ENCODE peak calls at places on chromosome 18, in seven cellular contexts. B is amniotic stem cell, Z is NCI-H2081 treated with DMSO at 0.1 percent for 48 hours, U is tibial nerve, N is breast epithelium, R is NCI-H1694 treated with DMSO at 0.1 percent for 48 hours, W is mesenteric fat pad. M is an unnamed sample.

GRCh38 chr18:61322265-61322873 is 10.9 kb upstream of the CDH20 start:
- DNase-seq in B (peak), Z (peak), U (peak), N (no peak), R (peak), W (no peak), M (no peak)

GRCh38 chr18:59634096-59634495 is 63.1 kb downstream of the CCBE1 start:
- DNase-seq in B (no peak), Z (no peak), U (no peak), N (no peak), R (no peak), W (no peak), M (no peak)

GRCh38 chr18:23191952-23192662 is 56.8 kb downstream of the CABLES1 start:
- DNase-seq in B (no peak), Z (no peak), U (no peak), N (peak), R (no peak), W (no peak), M (no peak)

GRCh38 chr18:70373062-70373519 is 84.2 kb downstream of the SOCS6 start:
- DNase-seq in B (no peak), Z (no peak), U (no peak), N (no peak), R (no peak), W (no peak), M (peak)

GRCh38 chr18:69636529-69637301 is 236.0 kb downstream of the DOK6 start:
- DNase-seq in B (no peak), Z (no peak), U (no peak), N (no peak), R (no peak), W (no peak), M (no peak)

GRCh38 chr18:31097666-31098065 is 4.6 kb downstream of the DSC2 start:
- DNase-seq in B (no peak), Z (no peak), U (no peak), N (no peak), R (no peak), W (no peak), M (no peak)

GRCh38 chr18:32439241-32439640 is 31.4 kb downstream of the GAREM1 start:
- DNase-seq in B (no peak), Z (no peak), U (no peak), N (no peak), R (no peak), W (no peak), M (no peak)

GRCh38 chr18:77000527-77000926 is 132.1 kb downstream of the MBP start:
- DNase-seq in B (peak), Z (no peak), U (peak), N (peak), R (no peak), W (no peak), M (no peak)

GRCh38 chr18:61825386-61825785 is 67.4 kb downstream of the RNF152 start:
- DNase-seq in B (no peak), Z (no peak), U (no peak), N (no peak), R (no peak), W (no peak), M (no peak)

GRCh38 chr18:10405014-10405493 is 49.4 kb upstream of the APCDD1 start:
- DNase-seq in B (no peak), Z (no peak), U (no peak), N (no peak), R (no peak), W (no peak), M (no peak)

GRCh38 chr18:61797691-61798590 is 94.9 kb downstream of the RNF152 start:
- DNase-seq in B (no peak), Z (no peak), U (no peak), N (no peak), R (no peak), W (no peak), M (no peak)

GRCh38 chr18:64380117-64380516 is 231.2 kb upstream of the LINC00305 start:
- DNase-seq in B (no peak), Z (no peak), U (no peak), N (no peak), R (no peak), W (no peak), M (no peak)

GRCh38 chr18:55499526-55499925 is 88.5 kb downstream of the TCF4 start:
- DNase-seq in B (no peak), Z (no peak), U (no peak), N (no peak), R (no peak), W (no peak), M (no peak)

GRCh38 chr18:21203842-21204241 is 38.2 kb upstream of the GREB1L start:
- DNase-seq in B (no peak), Z (no peak), U (no peak), N (no peak), R (no peak), W (no peak), M (no peak)

GRCh38 chr18:3721771-3722661 is 272.0 kb downstream of the TGIF1 start:
- DNase-seq in B (no peak), Z (no peak), U (no peak), N (no peak), R (no peak), W (no peak), M (no peak)

GRCh38 chr18:26405190-26405781 is 143.1 kb downstream of the KCTD1 start:
- DNase-seq in B (peak), Z (no peak), U (no peak), N (no peak), R (no peak), W (no peak), M (no peak)

GRCh38 chr18:45828917-45829811 is 3.7 kb downstream of the SIGLEC15 start:
- DNase-seq in B (no peak), Z (no peak), U (no peak), N (no peak), R (no peak), W (peak), M (no peak)

GRCh38 chr18:7941533-7941932 is 374.4 kb downstream of the PTPRM start:
- DNase-seq in B (no peak), Z (peak), U (no peak), N (peak), R (peak), W (no peak), M (no peak)

GRCh38 chr18:685438-685837 is 27.0 kb downstream of the ENOSF1 start:
- DNase-seq in B (no peak), Z (no peak), U (no peak), N (no peak), R (no peak), W (no peak), M (no peak)

GRCh38 chr18:61892683-61893303 is at the start of gene RNF152:
- DNase-seq in B (peak), Z (no peak), U (peak), N (peak), R (peak), W (no peak), M (no peak)

GRCh38 chr18:60935046-60935445 is 398.2 kb upstream of the CDH20 start:
- DNase-seq in B (peak), Z (no peak), U (no peak), N (no peak), R (no peak), W (no peak), M (no peak)